ENCODE peak calls at places on chromosomes 11 and 22, in four cellular contexts. One of them, this sample, is unnamed.

GRCh38 chr22:37212174-37212906 is at the start of gene SSTR3:
- DNase-seq in pancreas: peak; percentile 28
- DNase-seq in HFFc6: no peak
- DNase-seq in tibial nerve: no peak
- DNase-seq in this sample: no peak

GRCh38 chr22:21712751-21713427 is 22.7 kb downstream of the YPEL1 start:
- DNase-seq in pancreas: peak; percentile 58
- DNase-seq in HFFc6: peak; percentile 66
- DNase-seq in tibial nerve: no peak
- DNase-seq in this sample: no peak

GRCh38 chr11:66882540-66882939 is 25.7 kb downstream of the LRFN4 start:
- DNase-seq in pancreas: no peak
- DNase-seq in HFFc6: no peak
- DNase-seq in tibial nerve: no peak
- DNase-seq in this sample: no peak

GRCh38 chr11:112605093-112605666 is 344.5 kb upstream of the PLET1 start:
- DNase-seq in pancreas: no peak
- DNase-seq in HFFc6: peak; percentile 3
- DNase-seq in tibial nerve: no peak
- DNase-seq in this sample: no peak

GRCh38 chr11:62694455-62695167 is 5.3 kb upstream of the LRRN4CL start:
- DNase-seq in pancreas: peak; percentile 68
- DNase-seq in HFFc6: peak; percentile 75
- DNase-seq in tibial nerve: peak; percentile 79
- DNase-seq in this sample: peak; percentile 74

GRCh38 chr11:1863352-1864215 is 10.7 kb downstream of the LSP1 start:
- DNase-seq in pancreas: peak; percentile 87
- DNase-seq in HFFc6: peak; percentile 83
- DNase-seq in tibial nerve: peak; percentile 77
- DNase-seq in this sample: no peak

GRCh38 chr11:69257838-69258658 is 35.9 kb upstream of the MYEOV start:
- DNase-seq in pancreas: no peak
- DNase-seq in HFFc6: no peak
- DNase-seq in tibial nerve: no peak
- DNase-seq in this sample: no peak

GRCh38 chr11:102620858-102621561 is 4.1 kb downstream of the MMP20 start:
- DNase-seq in pancreas: no peak
- DNase-seq in HFFc6: peak; percentile 35
- DNase-seq in tibial nerve: no peak
- DNase-seq in this sample: no peak

GRCh38 chr22:46520880-46521279 is 16.5 kb downstream of the CELSR1 start:
- DNase-seq in pancreas: no peak
- DNase-seq in HFFc6: no peak
- DNase-seq in tibial nerve: no peak
- DNase-seq in this sample: no peak

GRCh38 chr11:75632962-75633361 is 35.9 kb downstream of the MAP6 start:
- DNase-seq in pancreas: no peak
- DNase-seq in HFFc6: no peak
- DNase-seq in tibial nerve: no peak
- DNase-seq in this sample: no peak

GRCh38 chr11:16739326-16739875 is 954 bp downstream of the C11orf58 start:
- DNase-seq in pancreas: no peak
- DNase-seq in HFFc6: no peak
- DNase-seq in tibial nerve: no peak
- DNase-seq in this sample: no peak

GRCh38 chr11:66015094-66015881 is 3.5 kb downstream of the CST6 start:
- DNase-seq in pancreas: no peak
- DNase-seq in HFFc6: peak; percentile 39
- DNase-seq in tibial nerve: no peak
- DNase-seq in this sample: no peak

GRCh38 chr11:61892085-61892370 is 683 bp upstream of the FADS3 start:
- DNase-seq in pancreas: no peak
- DNase-seq in HFFc6: no peak
- DNase-seq in tibial nerve: no peak
- DNase-seq in this sample: no peak

GRCh38 chr11:76265771-76266241 is 59.5 kb upstream of the WNT11 start:
- DNase-seq in pancreas: no peak
- DNase-seq in HFFc6: no peak
- DNase-seq in tibial nerve: no peak
- DNase-seq in this sample: no peak

GRCh38 chr11:3639841-3640240 is 2.0 kb downstream of the ART5 start:
- DNase-seq in pancreas: no peak
- DNase-seq in HFFc6: no peak
- DNase-seq in tibial nerve: no peak
- DNase-seq in this sample: no peak
- TF ChIP-seq CTCF in pancreas: no peak
- TF ChIP-seq CTCF in HFFc6: no peak
- TF ChIP-seq CTCF in tibial nerve: no peak
- TF ChIP-seq CTCF in this sample: no peak

DNA sequence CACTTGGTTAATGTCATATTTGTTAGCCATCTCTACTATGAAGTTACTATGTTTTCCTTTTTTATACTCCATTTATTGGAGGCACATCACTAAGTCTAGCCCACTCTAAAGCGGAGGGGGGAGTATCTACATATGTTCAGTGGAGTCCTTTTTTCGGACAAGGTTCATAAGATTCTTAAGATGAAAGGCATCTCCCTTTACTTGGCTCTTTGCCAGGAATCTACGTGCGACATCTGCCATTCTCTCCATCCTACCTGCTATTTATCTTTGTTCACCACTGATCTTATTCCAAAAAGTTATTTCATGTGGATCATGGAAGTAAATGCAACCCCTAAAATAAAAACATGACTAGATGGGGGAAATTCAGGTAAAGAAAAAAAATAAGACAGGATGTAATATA is 77.4 kb upstream of the YWHAH start:
- DNase-seq in pancreas: no peak
- DNase-seq in HFFc6: no peak
- DNase-seq in tibial nerve: no peak
- DNase-seq in this sample: no peak
- TF ChIP-seq CTCF in pancreas: no peak
- TF ChIP-seq CTCF in HFFc6: no peak
- TF ChIP-seq CTCF in tibial nerve: no peak
- TF ChIP-seq CTCF in this sample: no peak

DNA sequence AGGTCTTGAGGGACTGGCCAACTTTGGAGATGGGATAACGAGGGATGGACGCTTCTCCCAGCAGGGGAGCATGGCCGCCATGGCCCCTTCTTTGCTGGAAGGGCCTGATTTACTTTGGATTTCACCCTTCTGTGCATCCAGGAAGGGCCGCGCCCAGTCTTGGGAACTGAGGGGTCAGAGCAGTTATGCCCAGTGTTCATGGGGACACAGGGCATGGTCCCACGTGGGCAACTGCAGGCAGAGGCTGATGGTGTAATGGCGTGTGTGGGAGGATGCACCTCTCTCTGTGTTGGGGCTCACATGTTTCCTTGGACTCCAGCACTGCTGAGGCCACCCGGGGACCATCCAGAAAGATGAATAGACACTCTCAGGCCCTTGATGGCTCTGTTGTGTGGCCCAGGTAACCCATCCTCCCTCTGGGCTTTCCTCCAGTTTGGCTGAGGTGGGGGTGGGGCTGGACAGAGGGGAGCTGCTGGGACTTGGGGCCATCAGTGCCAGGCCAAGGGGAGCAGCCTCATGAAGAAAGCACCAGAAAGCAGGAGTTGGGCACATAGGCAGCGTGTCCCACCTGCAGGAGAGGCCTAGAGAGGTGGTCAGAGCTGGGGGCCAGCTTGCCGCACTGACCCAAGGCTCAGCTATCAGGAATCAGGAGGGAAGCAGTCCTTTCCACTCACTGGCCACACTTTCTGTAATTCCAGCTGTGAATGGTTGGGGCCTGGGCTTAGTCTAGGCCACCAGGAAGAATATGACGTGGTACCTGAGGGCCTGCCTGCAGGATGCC is 1033.9 kb downstream of the TBC1D22A start:
- DNase-seq in pancreas: no peak
- DNase-seq in HFFc6: no peak
- DNase-seq in tibial nerve: no peak
- DNase-seq in this sample: no peak
- TF ChIP-seq CTCF in pancreas: no peak
- TF ChIP-seq CTCF in HFFc6: no peak
- TF ChIP-seq CTCF in tibial nerve: no peak
- TF ChIP-seq CTCF in this sample: no peak

GRCh38 chr11:12122083-12122482 is 11.7 kb downstream of the MICAL2 start:
- DNase-seq in pancreas: peak; percentile 26
- DNase-seq in HFFc6: no peak
- DNase-seq in tibial nerve: no peak
- DNase-seq in this sample: no peak
- TF ChIP-seq CTCF in pancreas: peak; percentile 46
- TF ChIP-seq CTCF in HFFc6: peak; percentile 72
- TF ChIP-seq CTCF in tibial nerve: peak; percentile 27
- TF ChIP-seq CTCF in this sample: no peak

GRCh38 chr22:41831383-41831782 is 1.5 kb upstream of the SREBF2 start:
- DNase-seq in pancreas: no peak
- DNase-seq in HFFc6: no peak
- DNase-seq in tibial nerve: no peak
- DNase-seq in this sample: no peak

GRCh38 chr22:41827671-41828070 is 5.2 kb upstream of the SREBF2 start:
- DNase-seq in pancreas: no peak
- DNase-seq in HFFc6: no peak
- DNase-seq in tibial nerve: no peak
- DNase-seq in this sample: no peak

GRCh38 chr22:41828516-41828915 is 4.4 kb upstream of the SREBF2 start:
- DNase-seq in pancreas: peak; percentile 31
- DNase-seq in HFFc6: no peak
- DNase-seq in tibial nerve: no peak
- DNase-seq in this sample: no peak

GRCh38 chr22:41831828-41832552 is 915 bp upstream of the SREBF2 start:
- DNase-seq in pancreas: no peak
- DNase-seq in HFFc6: no peak
- DNase-seq in tibial nerve: no peak
- DNase-seq in this sample: no peak

GRCh38 chr22:41830174-41830573 is 2.7 kb upstream of the SREBF2 start:
- DNase-seq in pancreas: no peak
- DNase-seq in HFFc6: no peak
- DNase-seq in tibial nerve: no peak
- DNase-seq in this sample: no peak
- TF ChIP-seq CTCF in pancreas: no peak
- TF ChIP-seq CTCF in HFFc6: peak; percentile 21
- TF ChIP-seq CTCF in tibial nerve: no peak
- TF ChIP-seq CTCF in this sample: no peak

GRCh38 chr11:850777-851762 is 8.4 kb downstream of the TSPAN4 start:
- DNase-seq in pancreas: no peak
- DNase-seq in HFFc6: no peak
- DNase-seq in tibial nerve: no peak
- DNase-seq in this sample: no peak
- TF ChIP-seq CTCF in pancreas: no peak
- TF ChIP-seq CTCF in HFFc6: peak; percentile 15
- TF ChIP-seq CTCF in tibial nerve: no peak
- TF ChIP-seq CTCF in this sample: no peak

GRCh38 chr11:57662893-57663292 is 5.0 kb upstream of the ZDHHC5 start:
- DNase-seq in pancreas: no peak
- DNase-seq in HFFc6: no peak
- DNase-seq in tibial nerve: no peak
- DNase-seq in this sample: no peak
- TF ChIP-seq CTCF in pancreas: no peak
- TF ChIP-seq CTCF in HFFc6: peak; percentile 36
- TF ChIP-seq CTCF in tibial nerve: no peak
- TF ChIP-seq CTCF in this sample: no peak

GRCh38 chr11:64631675-64632074 is 40.7 kb downstream of the SLC22A12 start:
- DNase-seq in pancreas: no peak
- DNase-seq in HFFc6: no peak
- DNase-seq in tibial nerve: no peak
- DNase-seq in this sample: no peak

GRCh38 chr11:64632237-64632636 is 41.2 kb downstream of the SLC22A12 start:
- DNase-seq in pancreas: no peak
- DNase-seq in HFFc6: no peak
- DNase-seq in tibial nerve: no peak
- DNase-seq in this sample: no peak

GRCh38 chr11:64628596-64628995 is 37.6 kb downstream of the SLC22A12 start:
- DNase-seq in pancreas: no peak
- DNase-seq in HFFc6: no peak
- DNase-seq in tibial nerve: no peak
- DNase-seq in this sample: no peak

GRCh38 chr11:64629103-64629502 is 38.1 kb downstream of the SLC22A12 start:
- DNase-seq in pancreas: no peak
- DNase-seq in HFFc6: no peak
- DNase-seq in tibial nerve: no peak
- DNase-seq in this sample: no peak

GRCh38 chr11:64629796-64630562 is 39.0 kb downstream of the SLC22A12 start:
- DNase-seq in pancreas: peak; percentile 41
- DNase-seq in HFFc6: no peak
- DNase-seq in tibial nerve: no peak
- DNase-seq in this sample: no peak
- TF ChIP-seq CTCF in pancreas: no peak
- TF ChIP-seq CTCF in HFFc6: peak; percentile 41
- TF ChIP-seq CTCF in tibial nerve: no peak
- TF ChIP-seq CTCF in this sample: no peak